ENCODE peak calls at places on chromosomes 1 and 21, in eight cellular contexts. One of them, this sample, is unnamed.
A peak's percentile ranks its signal among the peaks of the same experiment; 100 is the strongest.

GRCh38 chr1:75765697-75766355 is 20.2 kb upstream of the RABGGTB start:
- DNase-seq in gastrocnemius medialis: no peak
- DNase-seq in CD8-positive, alpha-beta T cell: no peak
- DNase-seq in HCT116: no peak
- DNase-seq in PC-3: peak; percentile 84
- DNase-seq in heart left ventricle: no peak
- DNase-seq in fibroblast of lung: peak; percentile 82
- DNase-seq in transverse colon: no peak
- DNase-seq in this sample: no peak

GRCh38 chr1:38564946-38565570 is 294.5 kb downstream of the RRAGC start:
- DNase-seq in gastrocnemius medialis: no peak
- DNase-seq in CD8-positive, alpha-beta T cell: no peak
- DNase-seq in HCT116: no peak
- DNase-seq in PC-3: no peak
- DNase-seq in heart left ventricle: no peak
- DNase-seq in fibroblast of lung: no peak
- DNase-seq in transverse colon: no peak
- DNase-seq in this sample: no peak

GRCh38 chr1:74467786-74468377 is 44.5 kb downstream of the LRRC53 start:
- DNase-seq in gastrocnemius medialis: no peak
- DNase-seq in CD8-positive, alpha-beta T cell: no peak
- DNase-seq in HCT116: no peak
- DNase-seq in PC-3: peak; percentile 44
- DNase-seq in heart left ventricle: no peak
- DNase-seq in fibroblast of lung: no peak
- DNase-seq in transverse colon: no peak
- DNase-seq in this sample: no peak

GRCh38 chr1:15965228-15965767 is 10.6 kb downstream of the ZBTB17 start:
- DNase-seq in gastrocnemius medialis: no peak
- DNase-seq in CD8-positive, alpha-beta T cell: no peak
- DNase-seq in HCT116: no peak
- DNase-seq in PC-3: no peak
- DNase-seq in heart left ventricle: no peak
- DNase-seq in fibroblast of lung: peak; percentile 46
- DNase-seq in transverse colon: no peak
- DNase-seq in this sample: no peak

GRCh38 chr1:9073148-9073547 is 3.7 kb upstream of the SLC2A5 start:
- DNase-seq in gastrocnemius medialis: no peak
- DNase-seq in CD8-positive, alpha-beta T cell: no peak
- DNase-seq in HCT116: no peak
- DNase-seq in PC-3: no peak
- DNase-seq in heart left ventricle: no peak
- DNase-seq in fibroblast of lung: no peak
- DNase-seq in transverse colon: no peak
- DNase-seq in this sample: no peak

GRCh38 chr1:7007902-7008301 is 222.6 kb downstream of the CAMTA1 start:
- DNase-seq in gastrocnemius medialis: no peak
- DNase-seq in CD8-positive, alpha-beta T cell: no peak
- DNase-seq in HCT116: no peak
- DNase-seq in PC-3: no peak
- DNase-seq in heart left ventricle: no peak
- DNase-seq in fibroblast of lung: no peak
- DNase-seq in transverse colon: no peak
- DNase-seq in this sample: no peak

GRCh38 chr1:43687301-43688108 is 19.8 kb upstream of the ST3GAL3 start:
- DNase-seq in gastrocnemius medialis: no peak
- DNase-seq in CD8-positive, alpha-beta T cell: no peak
- DNase-seq in HCT116: no peak
- DNase-seq in PC-3: no peak
- DNase-seq in heart left ventricle: no peak
- DNase-seq in fibroblast of lung: no peak
- DNase-seq in transverse colon: peak; percentile 15
- DNase-seq in this sample: no peak

GRCh38 chr21:46099476-46099875 is 1.6 kb downstream of the COL6A2 start:
- DNase-seq in gastrocnemius medialis: peak; percentile 8
- DNase-seq in CD8-positive, alpha-beta T cell: peak; percentile 47
- DNase-seq in HCT116: no peak
- DNase-seq in PC-3: peak; percentile 57
- DNase-seq in heart left ventricle: peak; percentile 58
- DNase-seq in fibroblast of lung: peak; percentile 54
- DNase-seq in transverse colon: peak; percentile 45
- DNase-seq in this sample: peak; percentile 3

GRCh38 chr21:43345746-43346409 is 81.1 kb downstream of the SIK1 start:
- DNase-seq in gastrocnemius medialis: no peak
- DNase-seq in CD8-positive, alpha-beta T cell: no peak
- DNase-seq in HCT116: no peak
- DNase-seq in PC-3: peak; percentile 59
- DNase-seq in heart left ventricle: no peak
- DNase-seq in fibroblast of lung: peak; percentile 89
- DNase-seq in transverse colon: no peak
- DNase-seq in this sample: no peak

GRCh38 chr1:169348356-169349036 is 19.1 kb downstream of the NME7 start:
- DNase-seq in gastrocnemius medialis: no peak
- DNase-seq in CD8-positive, alpha-beta T cell: no peak
- DNase-seq in HCT116: peak; percentile 57
- DNase-seq in PC-3: peak; percentile 84
- DNase-seq in heart left ventricle: no peak
- DNase-seq in fibroblast of lung: peak; percentile 79
- DNase-seq in transverse colon: no peak
- DNase-seq in this sample: no peak

GRCh38 chr1:20840731-20841130 is 53.6 kb upstream of the HP1BP3 start:
- DNase-seq in gastrocnemius medialis: no peak
- DNase-seq in CD8-positive, alpha-beta T cell: no peak
- DNase-seq in HCT116: no peak
- DNase-seq in PC-3: no peak
- DNase-seq in heart left ventricle: no peak
- DNase-seq in fibroblast of lung: no peak
- DNase-seq in transverse colon: no peak
- DNase-seq in this sample: no peak

GRCh38 chr1:164064501-164064900 is 494.5 kb upstream of the PBX1 start:
- DNase-seq in gastrocnemius medialis: no peak
- DNase-seq in CD8-positive, alpha-beta T cell: no peak
- DNase-seq in HCT116: no peak
- DNase-seq in PC-3: no peak
- DNase-seq in heart left ventricle: no peak
- DNase-seq in fibroblast of lung: peak; percentile 27
- DNase-seq in transverse colon: no peak
- DNase-seq in this sample: no peak

GRCh38 chr1:220151454-220151853 is 57.5 kb downstream of the IARS2 start:
- DNase-seq in gastrocnemius medialis: no peak
- DNase-seq in CD8-positive, alpha-beta T cell: no peak
- DNase-seq in HCT116: no peak
- DNase-seq in PC-3: no peak
- DNase-seq in heart left ventricle: no peak
- DNase-seq in fibroblast of lung: peak; percentile 11
- DNase-seq in transverse colon: no peak
- DNase-seq in this sample: no peak

GRCh38 chr1:40625476-40626382 is 39.8 kb downstream of the RIMS3 start:
- DNase-seq in gastrocnemius medialis: no peak
- DNase-seq in CD8-positive, alpha-beta T cell: no peak
- DNase-seq in HCT116: no peak
- DNase-seq in PC-3: peak; percentile 51
- DNase-seq in heart left ventricle: no peak
- DNase-seq in fibroblast of lung: no peak
- DNase-seq in transverse colon: no peak
- DNase-seq in this sample: no peak
- TF ChIP-seq CTCF in gastrocnemius medialis: no peak
- TF ChIP-seq CTCF in CD8-positive, alpha-beta T cell: no peak
- TF ChIP-seq CTCF in HCT116: no peak
- TF ChIP-seq CTCF in PC-3: no peak
- TF ChIP-seq CTCF in heart left ventricle: no peak
- TF ChIP-seq CTCF in fibroblast of lung: no peak
- TF ChIP-seq CTCF in transverse colon: no peak
- TF ChIP-seq CTCF in this sample: no peak

DNA sequence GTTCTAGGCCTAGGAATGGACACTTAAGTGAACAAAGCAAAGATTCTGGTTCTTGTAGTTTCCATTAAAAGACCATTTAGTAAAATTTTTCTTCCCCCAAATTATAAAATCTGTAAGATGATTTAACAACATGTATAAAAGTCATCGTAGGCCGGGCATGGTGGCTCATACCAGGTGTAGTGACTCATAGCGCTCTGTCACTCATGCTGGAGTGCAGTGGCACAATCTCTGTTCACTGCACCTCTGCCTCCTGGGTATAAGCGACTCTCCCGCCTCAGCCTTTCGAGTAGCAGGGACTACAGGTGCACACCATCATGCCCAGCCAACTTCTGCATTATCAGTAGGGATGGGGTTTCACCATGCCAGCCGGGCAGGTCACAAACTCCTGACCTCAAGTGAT is 9.1 kb downstream of the ASPM start:
- DNase-seq in gastrocnemius medialis: no peak
- DNase-seq in CD8-positive, alpha-beta T cell: no peak
- DNase-seq in HCT116: no peak
- DNase-seq in PC-3: peak; percentile 54
- DNase-seq in heart left ventricle: no peak
- DNase-seq in fibroblast of lung: no peak
- DNase-seq in transverse colon: no peak
- DNase-seq in this sample: no peak
- H3K4me1 ChIP-seq in gastrocnemius medialis: no peaks in the 10 kb centered on the region
- H3K4me1 ChIP-seq in CD8-positive, alpha-beta T cell: no peaks in the 10 kb centered on the region
- H3K4me1 ChIP-seq in HCT116: no peaks in the 10 kb centered on the region
- H3K4me1 ChIP-seq in PC-3: peaks cover 9% of the 10 kb centered on the region
- H3K4me1 ChIP-seq in heart left ventricle: no peaks in the 10 kb centered on the region
- H3K4me1 ChIP-seq in fibroblast of lung: peaks cover 4% of the 10 kb centered on the region
- H3K4me1 ChIP-seq in transverse colon: no peaks in the 10 kb centered on the region
- H3K4me1 ChIP-seq in this sample: no peaks in the 10 kb centered on the region

GRCh38 chr1:48016526-48016925 is 19.3 kb upstream of the TRABD2B start:
- DNase-seq in gastrocnemius medialis: no peak
- DNase-seq in CD8-positive, alpha-beta T cell: no peak
- DNase-seq in HCT116: no peak
- DNase-seq in PC-3: no peak
- DNase-seq in heart left ventricle: no peak
- DNase-seq in fibroblast of lung: no peak
- DNase-seq in transverse colon: no peak
- DNase-seq in this sample: no peak

GRCh38 chr1:48019714-48020315 is 22.6 kb upstream of the TRABD2B start:
- DNase-seq in gastrocnemius medialis: peak; percentile 94
- DNase-seq in CD8-positive, alpha-beta T cell: no peak
- DNase-seq in HCT116: no peak
- DNase-seq in PC-3: no peak
- DNase-seq in heart left ventricle: peak; percentile 70
- DNase-seq in fibroblast of lung: peak; percentile 36
- DNase-seq in transverse colon: no peak
- DNase-seq in this sample: peak; percentile 75

GRCh38 chr1:48021792-48022191 is 24.6 kb upstream of the TRABD2B start:
- DNase-seq in gastrocnemius medialis: no peak
- DNase-seq in CD8-positive, alpha-beta T cell: no peak
- DNase-seq in HCT116: no peak
- DNase-seq in PC-3: no peak
- DNase-seq in heart left ventricle: no peak
- DNase-seq in fibroblast of lung: no peak
- DNase-seq in transverse colon: no peak
- DNase-seq in this sample: no peak

GRCh38 chr1:48018799-48019198 is 21.6 kb upstream of the TRABD2B start:
- DNase-seq in gastrocnemius medialis: no peak
- DNase-seq in CD8-positive, alpha-beta T cell: no peak
- DNase-seq in HCT116: no peak
- DNase-seq in PC-3: no peak
- DNase-seq in heart left ventricle: no peak
- DNase-seq in fibroblast of lung: no peak
- DNase-seq in transverse colon: no peak
- DNase-seq in this sample: no peak

GRCh38 chr1:48017716-48018115 is 20.5 kb upstream of the TRABD2B start:
- DNase-seq in gastrocnemius medialis: no peak
- DNase-seq in CD8-positive, alpha-beta T cell: no peak
- DNase-seq in HCT116: no peak
- DNase-seq in PC-3: peak; percentile 11
- DNase-seq in heart left ventricle: no peak
- DNase-seq in fibroblast of lung: peak; percentile 69
- DNase-seq in transverse colon: no peak
- DNase-seq in this sample: no peak
- H3K27ac ChIP-seq in gastrocnemius medialis: no peak overlapping the region
- H3K27ac ChIP-seq in CD8-positive, alpha-beta T cell: no peak overlapping the region
- H3K27ac ChIP-seq in HCT116: no peak overlapping the region
- H3K27ac ChIP-seq in PC-3: no peak overlapping the region
- H3K27ac ChIP-seq in heart left ventricle: no peak overlapping the region
- H3K27ac ChIP-seq in fibroblast of lung: no peak overlapping the region
- H3K27ac ChIP-seq in transverse colon: no peak overlapping the region
- H3K27ac ChIP-seq in this sample: no peak overlapping the region

DNA sequence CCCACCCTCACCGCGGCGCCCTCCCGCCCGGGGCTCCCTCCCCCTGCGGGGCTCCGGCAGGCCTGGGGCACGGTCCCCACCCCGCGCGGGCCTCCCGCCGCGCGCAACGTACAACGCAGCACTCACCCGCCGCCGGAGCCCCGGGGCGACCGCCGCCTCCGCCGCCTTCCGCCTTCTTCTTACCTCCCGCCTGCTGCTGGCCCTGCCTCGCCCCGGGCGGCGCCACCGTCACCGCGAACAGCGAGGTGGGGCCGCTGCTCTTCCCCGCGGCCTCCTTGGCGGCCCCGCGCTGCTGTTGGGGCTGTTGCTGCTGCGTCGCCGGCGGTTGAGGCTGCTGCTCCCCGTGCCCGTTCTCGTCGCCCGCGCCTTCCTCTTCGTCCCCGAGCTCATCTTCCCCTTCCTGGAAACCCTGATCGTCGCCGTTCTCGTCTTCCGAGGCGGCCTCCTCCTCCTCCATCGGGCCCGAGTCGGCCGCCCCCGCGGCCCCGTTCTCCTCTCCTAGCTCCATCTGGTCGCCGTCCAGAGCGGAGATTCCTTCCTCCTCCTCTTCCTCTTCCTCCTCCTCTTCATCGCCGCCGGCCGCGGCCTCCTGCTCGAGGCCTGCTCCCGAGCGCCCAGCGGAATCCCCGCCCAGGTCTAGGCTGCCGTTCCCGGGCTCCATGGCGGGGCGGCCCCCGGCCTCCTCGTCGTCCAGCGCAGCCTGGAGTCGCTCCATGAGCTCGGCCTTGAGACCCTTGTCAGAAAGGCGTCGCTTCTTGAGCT is 671 bp downstream of the HNRNPU start:
- DNase-seq in gastrocnemius medialis: peak; percentile 37
- DNase-seq in CD8-positive, alpha-beta T cell: no peak
- DNase-seq in HCT116: no peak
- DNase-seq in PC-3: no peak
- DNase-seq in heart left ventricle: peak; percentile 78
- DNase-seq in fibroblast of lung: no peak
- DNase-seq in transverse colon: peak; percentile 45
- DNase-seq in this sample: no peak
- TF ChIP-seq CTCF in gastrocnemius medialis: no peak
- TF ChIP-seq CTCF in CD8-positive, alpha-beta T cell: no peak
- TF ChIP-seq CTCF in HCT116: no peak
- TF ChIP-seq CTCF in PC-3: no peak
- TF ChIP-seq CTCF in heart left ventricle: no peak
- TF ChIP-seq CTCF in fibroblast of lung: no peak
- TF ChIP-seq CTCF in transverse colon: no peak
- TF ChIP-seq CTCF in this sample: no peak

GRCh38 chr1:246583448-246584185 is 17.4 kb downstream of the CNST start:
- DNase-seq in gastrocnemius medialis: peak; percentile 73
- DNase-seq in CD8-positive, alpha-beta T cell: no peak
- DNase-seq in HCT116: no peak
- DNase-seq in PC-3: no peak
- DNase-seq in heart left ventricle: no peak
- DNase-seq in fibroblast of lung: peak; percentile 66
- DNase-seq in transverse colon: peak; percentile 53
- DNase-seq in this sample: no peak
- H3K4me1 ChIP-seq in gastrocnemius medialis: peaks cover 90% of the 10 kb centered on the region
- H3K4me1 ChIP-seq in CD8-positive, alpha-beta T cell: peaks cover 38% of the 10 kb centered on the region
- H3K4me1 ChIP-seq in HCT116: no peaks in the 10 kb centered on the region
- H3K4me1 ChIP-seq in PC-3: peaks cover 22% of the 10 kb centered on the region
- H3K4me1 ChIP-seq in heart left ventricle: peaks cover 53% of the 10 kb centered on the region
- H3K4me1 ChIP-seq in fibroblast of lung: peaks cover 15% of the 10 kb centered on the region
- H3K4me1 ChIP-seq in transverse colon: peaks cover 94% of the 10 kb centered on the region
- H3K4me1 ChIP-seq in this sample: peaks cover 27% of the 10 kb centered on the region

This sample was measured in thoracic aorta.